ENCODE peak calls at places on chromosome 6, in five cellular contexts. Z, P, B, N and R are unnamed samples.

GRCh38 chr6:111663692-111664564 is 58.2 kb upstream of the TRAF3IP2 start:
- DNase-seq in Z (peak), B (no peak), N (peak), P (no peak), R (no peak)

GRCh38 chr6:5517781-5518180 is 256.5 kb downstream of the FARS2 start:
- DNase-seq in Z (no peak), N (no peak), P (no peak), B (no peak), R (no peak)

GRCh38 chr6:2563635-2564034 is 187.1 kb downstream of the MYLK4 start:
- DNase-seq in N (peak), B (peak), Z (no peak), P (no peak), R (no peak)

GRCh38 chr6:28725890-28726348 is 197.9 kb downstream of the TRIM27 start:
- DNase-seq in B (peak), Z (no peak), P (no peak), N (peak), R (no peak)

GRCh38 chr6:106560966-106561740 is 68.1 kb downstream of the RTN4IP1 start:
- DNase-seq in B (no peak), Z (no peak), P (no peak), N (peak), R (no peak)

GRCh38 chr6:141260627-141261015 is 872.1 kb upstream of the GJE1 start:
- DNase-seq in B (no peak), N (no peak), Z (no peak), P (no peak), R (no peak)

GRCh38 chr6:41634657-41635056 is 3.6 kb upstream of the MDFI start:
- DNase-seq in Z (no peak), B (no peak), N (no peak), P (no peak), R (no peak)

GRCh38 chr6:2197177-2197671 is 48.2 kb downstream of the GMDS start:
- DNase-seq in N (peak), B (peak), P (peak), Z (no peak), R (no peak)

GRCh38 chr6:113122060-113122459 is 735.1 kb upstream of the MARCKS start:
- DNase-seq in N (peak), Z (no peak), P (peak), B (peak), R (no peak)

GRCh38 chr6:33112148-33112547 is 36.4 kb downstream of the HLA-DPB1 start:
- DNase-seq in Z (no peak), B (peak), N (peak), P (peak), R (no peak)

GRCh38 chr6:150079604-150080003 is 10.7 kb upstream of the ULBP3 start:
- DNase-seq in B (peak), P (no peak), N (no peak), Z (no peak), R (no peak)

GRCh38 chr6:149756261-149756636 is 6.7 kb downstream of the PCMT1 start:
- DNase-seq in N (no peak), B (no peak), Z (no peak), P (no peak), R (no peak)

GRCh38 chr6:151493495-151494234 is at the start of gene CCDC170:
- DNase-seq in N (no peak), Z (peak), P (no peak), B (no peak), R (no peak)

GRCh38 chr6:6634735-6635075 is 46.2 kb downstream of the LY86 start:
- DNase-seq in P (no peak), Z (no peak), B (no peak), N (no peak), R (no peak)

GRCh38 chr6:115582386-115582785 is 478.3 kb downstream of the FRK start:
- DNase-seq in Z (no peak), P (no peak), N (no peak), B (no peak), R (no peak)

GRCh38 chr6:81859884-81860283 is 107.4 kb upstream of the TENT5A start:
- DNase-seq in B (no peak), Z (no peak), N (no peak), P (no peak), R (no peak)

GRCh38 chr6:105038259-105038658 is 81.4 kb downstream of the LIN28B start:
- DNase-seq in Z (no peak), N (no peak), B (no peak), P (no peak), R (no peak)

GRCh38 chr6:121520337-121521163 is 85.1 kb downstream of the GJA1 start:
- DNase-seq in P (no peak), Z (no peak), B (peak), N (peak), R (no peak)

GRCh38 chr6:84314377-84314898 is 87.0 kb upstream of the CEP162 start:
- DNase-seq in B (no peak), Z (no peak), N (no peak), P (no peak), R (no peak)

GRCh38 chr6:101000334-101000733 is 119.2 kb upstream of the ASCC3 start:
- DNase-seq in N (no peak), Z (no peak), B (peak), P (no peak), R (no peak)

GRCh38 chr6:46745973-46746372 is 760 bp upstream of the ANKRD66 start:
- DNase-seq in N (no peak), P (no peak), B (no peak), Z (no peak), R (no peak)

GRCh38 chr6:85404497-85405174 is 45.2 kb upstream of the NT5E start:
- DNase-seq in B (peak), N (peak), Z (no peak), P (peak), R (no peak)

GRCh38 chr6:68575765-68576439 is 59.2 kb upstream of the ADGRB3 start:
- DNase-seq in Z (no peak), P (no peak), N (no peak), B (peak), R (no peak)

GRCh38 chr6:54191460-54191859 is 80.2 kb downstream of the MLIP start:
- DNase-seq in Z (no peak), B (peak), P (no peak), N (peak), R (peak)

GRCh38 chr6:125509477-125509876 is 207.7 kb upstream of the HDDC2 start:
- DNase-seq in P (no peak), N (no peak), B (no peak), Z (no peak), R (no peak)

GRCh38 chr6:168407842-168408241 is 33.1 kb upstream of the SMOC2 start:
- DNase-seq in N (no peak), P (no peak), B (no peak), Z (no peak), R (no peak)

GRCh38 chr6:112780498-112781096 is 433.5 kb downstream of the RFPL4B start:
- DNase-seq in P (peak), Z (peak), N (peak), B (peak), R (peak)

GRCh38 chr6:56091159-56091869 is 156.1 kb downstream of the COL21A1 start:
- DNase-seq in N (peak), P (peak), B (peak), Z (no peak), R (peak)

GRCh38 chr6:149896491-149896890 is 1.4 kb downstream of the RAET1E start:
- DNase-seq in N (peak), Z (no peak), P (no peak), B (peak), R (no peak)

GRCh38 chr6:123945386-123945785 is 141.7 kb downstream of the NKAIN2 start:
- DNase-seq in P (no peak), B (no peak), Z (no peak), N (no peak), R (no peak)

GRCh38 chr6:143743256-143744166 is 65.7 kb downstream of the PHACTR2 start:
- DNase-seq in N (peak), Z (no peak), B (no peak), P (no peak), R (no peak)

GRCh38 chr6:107712523-107713213 is 111.4 kb downstream of the SCML4 start:
- DNase-seq in B (no peak), Z (no peak), P (no peak), N (peak), R (no peak)
- H3K9ac ChIP-seq in B (no peak), Z (no peak), P (no peak), N (no peak), R (no peak)

GRCh38 chr6:57313711-57314471 is 3.5 kb upstream of the PRIM2 start:
- DNase-seq in Z (no peak), B (peak), N (peak), P (peak), R (peak)

GRCh38 chr6:57310817-57311157 is 6.6 kb upstream of the PRIM2 start:
- DNase-seq in N (no peak), Z (no peak), B (no peak), P (no peak), R (no peak)

GRCh38 chr6:57315851-57316250 is 1.6 kb upstream of the PRIM2 start:
- DNase-seq in Z (no peak), N (no peak), P (no peak), B (no peak), R (no peak)

GRCh38 chr6:57312004-57312345 is 5.5 kb upstream of the PRIM2 start:
- DNase-seq in P (no peak), Z (no peak), N (no peak), B (no peak), R (no peak)

GRCh38 chr6:57313009-57313408 is 4.4 kb upstream of the PRIM2 start:
- DNase-seq in B (no peak), P (no peak), Z (no peak), N (no peak), R (no peak)
- H3K9ac ChIP-seq in B (peak), P (peak), Z (no peak), N (peak), R (peak)

GRCh38 chr6:36068012-36068392 is 40.4 kb downstream of the MAPK14 start:
- DNase-seq in B (no peak), P (no peak), N (no peak), Z (no peak), R (no peak)
- H3K9ac ChIP-seq in B (no peak), P (no peak), N (no peak), Z (no peak), R (no peak)

GRCh38 chr6:116954938-116955337 is 77.9 kb downstream of the RFX6 start:
- DNase-seq in Z (no peak), P (no peak), N (no peak), B (no peak), R (no peak)
- H3K9ac ChIP-seq in Z (no peak), P (no peak), N (no peak), B (no peak), R (no peak)

GRCh38 chr6:90369651-90370050 is 73.0 kb upstream of the BACH2 start:
- DNase-seq in B (no peak), Z (no peak), P (no peak), N (no peak), R (no peak)
- H3K9ac ChIP-seq in B (peak), Z (no peak), P (no peak), N (no peak), R (no peak)

GRCh38 chr6:15308445-15309213 is 62.8 kb downstream of the JARID2 start:
- DNase-seq in B (no peak), Z (no peak), N (peak), P (no peak), R (no peak)
- H3K9ac ChIP-seq in B (no peak), Z (no peak), N (no peak), P (no peak), R (no peak)

DNA sequence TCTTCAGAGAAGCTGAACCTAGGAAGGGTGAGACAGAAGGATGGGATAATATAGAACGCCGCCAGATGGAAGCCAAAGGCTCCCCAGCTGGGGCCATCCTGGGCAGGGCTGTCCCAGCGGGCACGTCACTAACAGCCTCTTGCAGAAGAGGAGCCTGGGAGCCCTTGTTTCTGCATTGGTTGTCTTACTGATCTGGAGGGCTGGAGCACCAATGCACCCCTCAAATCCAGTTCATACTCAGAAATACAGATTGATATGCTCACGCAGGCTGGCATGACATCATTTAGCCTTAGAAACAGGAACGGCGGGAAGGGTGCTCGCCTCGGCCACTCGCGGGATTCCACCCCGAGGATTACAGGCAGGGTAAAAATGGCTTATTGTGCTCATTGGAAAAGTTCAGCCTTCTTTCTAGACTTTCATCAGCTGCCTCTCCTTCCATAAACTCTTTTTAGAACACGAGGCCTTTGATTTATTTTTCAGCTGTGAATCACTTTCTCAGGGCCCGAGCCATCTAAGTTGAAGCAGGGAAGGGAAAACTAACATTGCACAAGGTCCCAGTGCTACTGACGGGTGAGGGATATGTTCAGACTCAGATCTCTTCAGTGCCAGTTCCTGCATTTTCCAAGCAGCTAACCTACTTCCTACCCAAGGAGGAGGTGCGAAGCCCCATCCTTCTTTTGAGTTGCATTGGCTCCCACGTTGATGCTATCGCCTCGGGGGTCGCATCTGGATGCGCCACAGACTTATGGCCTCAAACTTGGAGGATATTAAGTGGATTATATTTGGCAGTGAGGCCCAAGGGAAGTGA is 82.3 kb downstream of the GMPR start:
- DNase-seq in B (no peak), Z (no peak), N (peak), P (no peak), R (no peak)
- H3K9ac ChIP-seq in B (peak), Z (no peak), N (no peak), P (peak), R (peak)

GRCh38 chr6:163369122-163369521 is 45.4 kb upstream of the QKI start:
- DNase-seq in P (no peak), Z (no peak), B (no peak), N (no peak), R (no peak)
- H3K9ac ChIP-seq in P (no peak), Z (no peak), B (no peak), N (no peak), R (no peak)

GRCh38 chr6:25027221-25027916 is 91.6 kb upstream of the RIPOR2 start:
- DNase-seq in Z (no peak), B (no peak), N (no peak), P (no peak), R (no peak)
- H3K9ac ChIP-seq in Z (no peak), B (no peak), N (no peak), P (no peak), R (no peak)

GRCh38 chr6:16700202-16700997 is 60.9 kb downstream of the ATXN1 start:
- DNase-seq in B (no peak), Z (no peak), N (no peak), P (no peak), R (no peak)
- H3K9ac ChIP-seq in B (no peak), Z (no peak), N (no peak), P (no peak), R (no peak)